ENCODE peak calls at places on chromosomes 1 and 21, in ten cellular contexts. N is substantia nigra, U is NCI-H446, W is fibroblast of the aortic adventitia, Q is Right ventricle myocardium superior, K is HuH-7.5, Z is C1 segment of cervical spinal cord, G is T1000, P is Caki2, F is foreskin fibroblast. D is an unnamed sample.

GRCh38 chr21:29697555-29698193 is 242.1 kb downstream of the GRIK1 start:
- DNase-seq in K (no peak), P (no peak), Z (no peak), N (no peak), F (no peak), U (no peak), G (no peak), W (peak; percentile 8), Q (no peak), D (no peak)

GRCh38 chr1:204359474-204360255 is at the start of gene PLEKHA6:
- DNase-seq in N (peak; percentile 69), Q (peak; percentile 74), W (peak; percentile 67), K (no peak), F (peak; percentile 24), G (peak; percentile 69), U (peak; percentile 96), Z (peak; percentile 57), P (no peak), D (peak; percentile 59)

GRCh38 chr1:198556969-198557368 is 16.5 kb upstream of the ATP6V1G3 start:
- DNase-seq in P (no peak), F (no peak), Q (peak; percentile 48), N (no peak), K (no peak), G (no peak), U (no peak), W (no peak), Z (no peak), D (peak; percentile 15)

GRCh38 chr1:231274119-231274825 is 33.3 kb downstream of the GNPAT start:
- DNase-seq in Q (no peak), Z (no peak), K (no peak), G (no peak), U (no peak), P (peak; percentile 55), F (no peak), W (no peak), N (no peak), D (no peak)

GRCh38 chr1:248838357-248839167 is 538 bp downstream of the ZNF672 start:
- DNase-seq in F (peak; percentile 87), U (peak; percentile 88), G (peak; percentile 80), P (peak; percentile 93), W (peak; percentile 81), N (peak; percentile 90), Q (peak; percentile 96), Z (peak; percentile 98), K (peak; percentile 83), D (peak; percentile 82)

GRCh38 chr1:155984341-155984740 is 6.0 kb upstream of the ARHGEF2 start:
- DNase-seq in K (no peak), U (no peak), P (no peak), G (no peak), Q (no peak), W (no peak), F (no peak), Z (no peak), N (no peak), D (no peak)

GRCh38 chr1:222413436-222413835 is 134.5 kb downstream of the HHIPL2 start:
- DNase-seq in F (peak; percentile 2), Q (no peak), K (no peak), N (no peak), W (no peak), Z (no peak), G (no peak), P (no peak), U (no peak), D (no peak)

GRCh38 chr1:97093742-97094141 is 372.2 kb downstream of the PTBP2 start:
- DNase-seq in F (peak; percentile 32), P (no peak), G (no peak), Z (no peak), K (no peak), N (no peak), U (no peak), W (peak; percentile 92), Q (no peak), D (no peak)

GRCh38 chr1:170355267-170355801 is 176.6 kb upstream of the GORAB start:
- DNase-seq in Z (no peak), Q (no peak), W (peak; percentile 14), P (no peak), G (no peak), K (no peak), N (no peak), F (no peak), U (no peak), D (no peak)

GRCh38 chr1:212635141-212635601 is 26.6 kb downstream of the ATF3 start:
- DNase-seq in K (no peak), Q (no peak), F (no peak), U (peak; percentile 41), N (no peak), G (no peak), Z (no peak), W (peak; percentile 33), P (no peak), D (no peak)

GRCh38 chr1:20767271-20767670 is 19.8 kb downstream of the HP1BP3 start:
- DNase-seq in P (no peak), G (no peak), Z (no peak), N (no peak), U (no peak), K (no peak), Q (no peak), W (no peak), F (no peak), D (no peak)

GRCh38 chr1:36732038-36732402 is 249.3 kb upstream of the CSF3R start:
- DNase-seq in G (no peak), P (no peak), Q (no peak), Z (no peak), W (no peak), F (no peak), N (no peak), K (no peak), U (no peak), D (no peak)

GRCh38 chr21:40997831-40998230 is 150.9 kb upstream of the DSCAM start:
- DNase-seq in Q (no peak), W (no peak), F (no peak), Z (no peak), N (no peak), U (no peak), P (no peak), G (no peak), K (no peak), D (no peak)

GRCh38 chr1:109254621-109255096 is 5.3 kb downstream of the CELSR2 start:
- DNase-seq in Q (peak; percentile 25), F (no peak), K (no peak), U (peak; percentile 44), G (no peak), W (no peak), N (no peak), P (peak; percentile 71), Z (no peak), D (peak; percentile 74)

GRCh38 chr1:77978293-77978968 is 441 bp downstream of the FUBP1 start:
- DNase-seq in P (no peak), K (peak; percentile 20), W (peak; percentile 94), Z (peak; percentile 36), Q (peak; percentile 39), N (peak; percentile 68), F (peak; percentile 85), U (peak; percentile 85), G (peak; percentile 85), D (peak; percentile 81)

GRCh38 chr1:40404670-40405462 is 31.3 kb downstream of the SMAP2 start:
- DNase-seq in K (no peak), F (peak; percentile 42), Q (no peak), P (peak; percentile 26), U (peak; percentile 60), G (no peak), Z (no peak), N (peak; percentile 34), W (peak; percentile 85), D (peak; percentile 47)

GRCh38 chr1:36175137-36176095 is 19.5 kb downstream of the MAP7D1 start:
- DNase-seq in P (no peak), N (no peak), G (no peak), K (no peak), W (peak; percentile 55), F (no peak), Q (peak; percentile 70), Z (no peak), U (no peak), D (no peak)

GRCh38 chr21:29115899-29116298 is 14.5 kb upstream of the MAP3K7CL start:
- DNase-seq in W (no peak), Q (no peak), F (no peak), N (no peak), P (no peak), G (no peak), U (no peak), K (no peak), Z (no peak), D (no peak)

GRCh38 chr1:178500091-178500770 is 3.5 kb upstream of the CLEC20A start:
- DNase-seq in G (no peak), W (no peak), K (peak; percentile 37), U (no peak), F (no peak), P (no peak), Z (no peak), N (no peak), Q (no peak), D (no peak)

GRCh38 chr1:235953801-235954200 is 87.1 kb upstream of the LYST start:
- DNase-seq in Q (no peak), N (no peak), W (peak; percentile 76), P (peak; percentile 16), U (no peak), Z (no peak), G (no peak), F (peak; percentile 78), K (no peak), D (peak; percentile 91)

GRCh38 chr1:243917863-243918565 is 68.0 kb upstream of the AKT3 start:
- DNase-seq in G (no peak), N (no peak), Q (no peak), P (no peak), K (no peak), U (no peak), W (peak; percentile 37), F (no peak), Z (no peak), D (no peak)

GRCh38 chr1:43532716-43533115 is 2.0 kb downstream of the PTPRF start:
- DNase-seq in Q (no peak), F (no peak), W (no peak), N (no peak), Z (no peak), P (no peak), G (no peak), K (no peak), U (no peak), D (no peak)

GRCh38 chr1:203796223-203796747 is 862 bp downstream of the ZBED6 start:
- DNase-seq in Q (no peak), F (no peak), Z (no peak), U (peak; percentile 31), N (no peak), W (peak; percentile 35), P (peak; percentile 53), G (no peak), K (no peak), D (peak; percentile 52)

GRCh38 chr1:26077524-26077923 is 10.1 kb upstream of the TRIM63 start:
- DNase-seq in G (no peak), N (no peak), Q (no peak), U (no peak), F (no peak), Z (no peak), W (no peak), P (no peak), K (no peak), D (no peak)

GRCh38 chr1:181113061-181113695 is 24.7 kb downstream of the IER5 start:
- DNase-seq in P (peak; percentile 62), Z (no peak), N (no peak), F (peak; percentile 74), G (peak; percentile 24), U (no peak), K (no peak), W (peak; percentile 57), Q (no peak), D (peak; percentile 94)

GRCh38 chr1:79945391-79945790 is 938.9 kb upstream of the ADGRL4 start:
- DNase-seq in F (peak; percentile 59), Q (no peak), N (no peak), Z (no peak), U (no peak), W (peak; percentile 3), P (no peak), K (no peak), G (no peak), D (no peak)

GRCh38 chr1:201391225-201391624 is 7.9 kb downstream of the LAD1 start:
- DNase-seq in Q (no peak), K (no peak), F (no peak), G (no peak), U (no peak), W (no peak), Z (no peak), N (no peak), P (no peak), D (no peak)

GRCh38 chr1:215005656-215006335 is 76.7 kb upstream of the KCNK2 start:
- DNase-seq in N (no peak), K (no peak), F (no peak), Q (no peak), G (no peak), P (no peak), Z (no peak), U (no peak), W (peak; percentile 47), D (no peak)